ENCODE peak calls at places on chromosomes 12 and 14, in seven cellular contexts. R is cardiac muscle cell; G is PC-3; J is CD8-positive, alpha-beta memory T cell; Q is lung; S is fibroblast of lung; W is ascending aorta. C is an unnamed sample. For H3K4me1 and H3K27me3, the result is how much of the 10 kb centered on the place peaks cover.

GRCh38 chr12:42135264-42135814 is 9.3 kb downstream of the GXYLT1 start:
- DNase-seq in R (peak), G (peak), J (no peak), Q (no peak), S (peak), W (no peak), C (no peak)

GRCh38 chr14:63956326-63956725 is 103.5 kb downstream of the SYNE2 start:
- DNase-seq in R (no peak), G (peak), J (no peak), Q (no peak), S (peak), W (no peak), C (no peak)

GRCh38 chr14:53278602-53279506 is 125.7 kb upstream of the DDHD1 start:
- DNase-seq in R (peak), G (peak), J (no peak), Q (no peak), S (peak), W (no peak), C (no peak)

GRCh38 chr12:108747563-108747962 is 16.2 kb upstream of the CORO1C start:
- DNase-seq in R (no peak), G (no peak), J (no peak), Q (no peak), S (no peak), W (peak), C (no peak)

GRCh38 chr14:21078287-21078686 is 8.2 kb downstream of the ARHGEF40 start:
- DNase-seq in R (no peak), G (no peak), J (no peak), Q (no peak), S (no peak), W (no peak), C (no peak)

GRCh38 chr14:45907782-45908181 is 654.8 kb upstream of the MIS18BP1 start:
- DNase-seq in R (no peak), G (no peak), J (no peak), Q (no peak), S (no peak), W (no peak), C (no peak)

GRCh38 chr14:70130498-70130897 is 58.3 kb downstream of the SLC8A3 start:
- DNase-seq in R (no peak), G (no peak), J (no peak), Q (no peak), S (no peak), W (no peak), C (no peak)

GRCh38 chr14:79614443-79614842 is 596.9 kb downstream of the DIO2 start:
- DNase-seq in R (no peak), G (no peak), J (no peak), Q (no peak), S (no peak), W (no peak), C (no peak)

GRCh38 chr14:96940009-96940408 is 142.8 kb downstream of the VRK1 start:
- DNase-seq in R (no peak), G (peak), J (no peak), Q (no peak), S (no peak), W (no peak), C (no peak)

GRCh38 chr12:124684971-124685688 is 117.7 kb upstream of the NCOR2 start:
- DNase-seq in R (peak), G (peak), J (no peak), Q (no peak), S (peak), W (peak), C (peak)

GRCh38 chr14:96077983-96078686 is 39.0 kb downstream of the C14orf132 start:
- DNase-seq in R (peak), G (no peak), J (no peak), Q (no peak), S (peak), W (no peak), C (no peak)

GRCh38 chr14:52412426-52412825 is 98.3 kb downstream of the PTGER2 start:
- DNase-seq in R (no peak), G (no peak), J (no peak), Q (no peak), S (no peak), W (no peak), C (no peak)

GRCh38 chr12:76782440-76782996 is 18.6 kb downstream of the ZDHHC17 start:
- DNase-seq in R (no peak), G (no peak), J (no peak), Q (no peak), S (no peak), W (no peak), C (no peak)

GRCh38 chr12:44774815-44775411 is 101.2 kb downstream of the NELL2 start:
- DNase-seq in R (peak), G (peak), J (peak), Q (no peak), S (no peak), W (no peak), C (no peak)

GRCh38 chr12:12365931-12366431 is 9.1 kb downstream of the BORCS5 start:
- DNase-seq in R (peak), G (no peak), J (no peak), Q (no peak), S (no peak), W (no peak), C (no peak)

GRCh38 chr12:6562881-6563280 is 5.2 kb downstream of the NOP2 start:
- DNase-seq in R (no peak), G (no peak), J (no peak), Q (no peak), S (no peak), W (no peak), C (no peak)

GRCh38 chr14:22650960-22651521 is 6.9 kb upstream of the OR6J1 start:
- DNase-seq in R (peak), G (peak), J (no peak), Q (no peak), S (peak), W (peak), C (no peak)

GRCh38 chr12:22625671-22626251 is 790 bp downstream of the ETNK1 start:
- DNase-seq in R (peak), G (peak), J (peak), Q (no peak), S (peak), W (peak), C (no peak)

GRCh38 chr12:57517187-57517586 is 3.1 kb downstream of the DDIT3 start:
- DNase-seq in R (peak), G (peak), J (no peak), Q (no peak), S (peak), W (no peak), C (no peak)

GRCh38 chr12:111841750-111842555 is at the start of gene MAPKAPK5:
- DNase-seq in R (peak), G (peak), J (peak), Q (peak), S (peak), W (peak), C (peak)

GRCh38 chr14:81269100-81269978 is 48.6 kb upstream of the GTF2A1 start:
- DNase-seq in R (peak), G (peak), J (no peak), Q (no peak), S (peak), W (no peak), C (peak)

GRCh38 chr12:55019784-55020183 is at the start of gene NEUROD4:
- DNase-seq in R (peak), G (peak), J (no peak), Q (peak), S (peak), W (no peak), C (no peak)

GRCh38 chr12:108400481-108400880 is 61.4 kb upstream of the CMKLR1 start:
- DNase-seq in R (no peak), G (no peak), J (no peak), Q (no peak), S (no peak), W (no peak), C (no peak)

GRCh38 chr12:57111046-57111698 is at the start of gene STAT6:
- DNase-seq in R (peak), G (peak), J (peak), Q (peak), S (peak), W (peak), C (peak)

GRCh38 chr12:130514149-130514551 is 176.5 kb downstream of the PIWIL1 start:
- DNase-seq in R (no peak), G (no peak), J (no peak), Q (no peak), S (no peak), W (peak), C (no peak)

GRCh38 chr12:108191086-108191485 is 62.0 kb downstream of the WSCD2 start:
- DNase-seq in R (no peak), G (no peak), J (no peak), Q (no peak), S (no peak), W (no peak), C (no peak)

GRCh38 chr12:98022961-98023360 is 492.4 kb upstream of the TMPO start:
- DNase-seq in R (no peak), G (no peak), J (no peak), Q (no peak), S (no peak), W (no peak), C (no peak)

GRCh38 chr12:91327136-91327535 is 144.5 kb upstream of the DCN start:
- DNase-seq in R (peak), G (no peak), J (no peak), Q (no peak), S (no peak), W (no peak), C (no peak)

DNA sequence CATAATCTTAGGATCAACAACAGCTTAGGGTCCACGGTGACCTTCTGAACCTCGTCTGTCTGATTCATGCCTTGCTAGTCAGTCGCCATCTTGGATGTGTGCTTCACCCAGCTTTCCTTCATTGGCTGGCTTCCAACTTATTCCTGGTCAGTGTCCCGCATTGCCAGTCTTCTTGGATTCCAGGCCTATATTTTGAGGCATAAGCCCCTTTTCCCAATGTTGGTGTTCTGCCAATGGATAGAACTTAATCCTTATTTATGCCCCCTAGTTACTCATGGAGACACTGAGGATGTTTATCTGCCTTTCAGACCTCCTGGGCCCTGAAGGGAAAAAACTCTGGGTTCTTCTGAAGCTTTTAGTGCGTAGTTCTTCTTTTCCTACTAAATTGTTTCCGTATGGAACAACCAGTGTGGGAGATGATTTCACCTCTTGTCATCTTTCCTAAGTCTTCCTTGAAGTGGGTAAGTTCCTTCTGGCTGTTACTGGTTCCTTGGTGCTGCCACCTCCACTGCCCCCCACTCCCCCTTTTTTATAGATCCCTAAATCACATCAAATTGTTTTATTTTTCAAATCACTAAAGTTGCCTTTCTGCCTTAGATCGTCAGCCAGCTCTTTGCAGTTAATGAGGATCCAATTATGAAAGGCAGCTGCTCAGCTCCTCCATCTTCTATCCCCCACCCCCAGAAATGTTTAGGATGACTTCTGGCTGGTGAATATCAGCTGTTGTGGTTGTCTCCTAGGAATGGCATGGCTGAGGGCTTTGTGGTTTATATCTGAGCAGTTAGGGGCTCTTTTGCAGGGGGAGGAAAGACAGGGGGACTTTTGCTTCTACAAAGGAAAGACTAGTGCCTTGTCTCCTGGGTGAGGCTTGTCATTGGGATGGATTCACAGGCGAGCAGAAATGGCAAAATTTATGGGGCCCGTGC is 6.1 kb downstream of the JDP2 start:
- DNase-seq in R (no peak), G (no peak), J (no peak), Q (no peak), S (no peak), W (no peak), C (no peak)
- H3K4me1 ChIP-seq in R (under half), G (under half), J (under half), Q (under half), S (under half), W (under half), C (under half)

DNA sequence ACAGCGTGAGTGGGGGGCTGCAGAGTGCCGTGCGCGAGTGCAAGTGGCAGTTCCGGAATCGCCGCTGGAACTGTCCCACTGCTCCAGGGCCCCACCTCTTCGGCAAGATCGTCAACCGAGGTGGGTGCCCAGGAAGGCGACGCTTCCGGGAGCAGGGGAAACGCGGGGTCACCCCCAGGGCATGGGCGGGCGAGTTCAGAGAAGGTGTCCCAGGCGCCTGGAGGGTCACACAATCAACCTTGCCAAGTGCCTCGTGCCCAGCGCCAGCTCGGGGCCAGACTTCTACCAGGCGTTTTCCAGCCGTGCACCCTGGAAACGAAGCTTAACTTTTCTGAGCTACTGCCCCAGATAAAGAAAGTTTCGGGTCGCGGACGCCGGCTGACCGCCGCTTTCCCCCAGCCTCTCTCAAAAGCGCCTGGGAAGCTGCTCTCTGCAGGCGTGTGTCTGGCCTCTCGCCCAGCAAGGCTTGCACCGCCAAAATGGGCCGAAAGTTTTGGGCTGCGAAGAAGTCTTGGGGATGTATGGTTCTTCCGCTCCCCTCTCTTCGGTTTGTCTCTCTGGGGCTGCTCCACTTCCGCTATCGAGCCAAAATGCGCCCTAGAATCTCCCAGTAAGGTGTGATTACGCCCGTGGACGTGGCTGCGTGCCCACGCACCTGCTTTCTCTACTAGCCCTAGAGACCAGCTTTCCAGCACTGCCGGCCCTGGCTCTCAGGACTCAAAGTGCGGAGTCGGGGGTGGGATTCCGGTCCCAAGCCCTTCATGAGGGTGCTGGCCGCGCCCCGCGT is 1.7 kb downstream of the WNT1 start:
- DNase-seq in R (no peak), G (no peak), J (peak), Q (no peak), S (no peak), W (no peak), C (no peak)
- H3K27me3 ChIP-seq in R (half or more), G (half or more), J (under half), Q (under half), S (half or more), W (under half), C (half or more)

DNA sequence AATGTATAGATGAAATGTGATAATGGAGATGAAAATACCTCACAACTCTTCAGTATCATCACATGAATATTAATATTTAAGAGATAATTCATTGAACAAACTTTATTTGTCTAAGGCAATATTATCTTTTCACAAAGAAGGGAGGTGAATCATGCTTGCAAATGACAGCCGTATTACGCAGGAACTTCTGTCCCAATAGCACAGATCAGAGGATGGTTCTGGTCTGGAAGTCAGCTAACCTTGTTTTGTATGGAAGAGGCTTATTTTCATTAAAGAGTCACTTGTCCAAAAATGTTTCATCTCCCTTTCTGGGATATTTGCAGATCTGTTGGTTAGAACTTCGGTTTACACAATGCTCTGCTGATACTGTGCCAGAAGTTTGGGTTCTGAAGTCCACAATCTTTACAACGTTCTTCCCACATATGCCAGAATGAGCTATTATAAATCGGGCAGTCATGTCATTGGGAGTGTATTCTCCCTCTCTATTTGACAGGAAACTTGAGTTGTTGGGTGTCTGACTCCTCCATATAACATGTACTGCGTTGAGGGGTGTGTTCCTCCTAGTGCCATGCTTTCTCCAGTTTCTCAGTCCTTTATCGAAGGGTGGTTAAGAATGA is 29.8 kb downstream of the YY1 start:
- DNase-seq in R (peak), G (no peak), J (no peak), Q (no peak), S (no peak), W (no peak), C (no peak)
- H3K4me1 ChIP-seq in R (under half), G (under half), J (under half), Q (under half), S (under half), W (under half), C (under half)

GRCh38 chr12:51686727-51687126 is 95.7 kb downstream of the SCN8A start:
- DNase-seq in R (peak), G (peak), J (no peak), Q (no peak), S (peak), W (no peak), C (no peak)

GRCh38 chr12:51678086-51678724 is 87.2 kb downstream of the SCN8A start:
- DNase-seq in R (peak), G (peak), J (no peak), Q (no peak), S (peak), W (no peak), C (no peak)

GRCh38 chr12:51687142-51687935 is 96.3 kb downstream of the SCN8A start:
- DNase-seq in R (peak), G (peak), J (no peak), Q (no peak), S (peak), W (no peak), C (no peak)

GRCh38 chr12:51683763-51684357 is 92.8 kb downstream of the SCN8A start:
- DNase-seq in R (peak), G (peak), J (no peak), Q (no peak), S (peak), W (no peak), C (no peak)
- H3K27me3 ChIP-seq in R (under half), G (under half), J (under half), Q (under half), S (under half), W (under half), C (under half)

DNA sequence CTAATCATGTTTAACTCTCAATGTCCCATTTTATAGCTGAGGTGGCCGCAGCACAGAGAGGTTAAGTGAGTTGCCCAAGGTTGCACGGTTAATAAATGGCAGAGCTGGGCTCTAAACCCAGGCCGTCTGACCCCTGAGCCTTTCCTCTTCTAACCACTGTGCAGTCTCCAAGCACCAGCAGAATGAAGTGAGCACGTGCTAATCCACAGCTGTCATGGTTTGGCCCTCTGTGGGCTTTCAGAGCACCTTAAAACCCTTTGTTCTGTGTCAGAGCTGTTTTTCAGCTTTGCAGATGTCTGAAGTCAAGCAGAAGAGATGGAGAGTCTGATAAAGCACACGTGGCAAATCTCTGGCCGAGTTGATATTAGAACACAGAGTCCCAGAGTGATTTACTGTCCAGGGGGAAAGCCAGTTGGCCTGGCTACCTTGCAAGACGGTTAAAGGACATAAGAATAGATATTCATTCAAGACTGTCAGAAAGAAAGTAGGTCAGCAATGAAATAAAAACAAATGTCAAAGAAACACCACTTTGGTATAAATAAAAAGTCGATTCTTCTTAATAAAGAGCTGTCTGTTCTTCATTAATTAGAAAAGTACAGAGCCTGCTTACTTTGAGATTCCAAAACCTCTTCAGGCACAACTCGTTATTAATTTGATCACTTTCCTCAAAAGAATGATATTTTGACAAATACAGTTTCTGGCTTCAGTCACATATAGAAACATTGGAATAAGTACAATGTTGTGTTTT is 107.3 kb downstream of the CRADD start:
- DNase-seq in R (peak), G (peak), J (no peak), Q (no peak), S (peak), W (peak), C (peak)
- H3K4me1 ChIP-seq in R (under half), G (half or more), J (under half), Q (under half), S (under half), W (under half), C (under half)

GRCh38 chr12:125688223-125688622 is 623.0 kb downstream of the AACS start:
- DNase-seq in R (no peak), G (no peak), J (no peak), Q (no peak), S (no peak), W (no peak), C (no peak)
- H3K27me3 ChIP-seq in R (under half), G (under half), J (under half), Q (under half), S (under half), W (under half), C (under half)

GRCh38 chr14:99234366-99234765 is 37.6 kb downstream of the BCL11B start:
- DNase-seq in R (no peak), G (no peak), J (no peak), Q (no peak), S (no peak), W (no peak), C (no peak)
- H3K4me1 ChIP-seq in R (under half), G (under half), J (half or more), Q (under half), S (under half), W (under half), C (under half)